ENCODE peak calls at places on chromosomes 16 and 17, in seven cellular contexts. One of them, this sample, is unnamed.

GRCh38 chr17:79504181-79504605 is 106.7 kb downstream of the RBFOX3 start:
- DNase-seq in sigmoid colon: no peak
- DNase-seq in GM12865: no peak
- DNase-seq in fibroblast of the aortic adventitia: no peak
- DNase-seq in heart right ventricle: no peak
- DNase-seq in esophagus squamous epithelium: no peak
- DNase-seq in cardiac muscle cell: no peak
- DNase-seq in this sample: no peak

GRCh38 chr17:45248132-45248936 is 13.6 kb downstream of the SPATA32 start:
- DNase-seq in sigmoid colon: no peak
- DNase-seq in GM12865: peak
- DNase-seq in fibroblast of the aortic adventitia: no peak
- DNase-seq in heart right ventricle: no peak
- DNase-seq in esophagus squamous epithelium: no peak
- DNase-seq in cardiac muscle cell: no peak
- DNase-seq in this sample: peak

GRCh38 chr17:8965394-8966168 is at the start of gene PIK3R5:
- DNase-seq in sigmoid colon: no peak
- DNase-seq in GM12865: peak
- DNase-seq in fibroblast of the aortic adventitia: no peak
- DNase-seq in heart right ventricle: peak
- DNase-seq in esophagus squamous epithelium: no peak
- DNase-seq in cardiac muscle cell: peak
- DNase-seq in this sample: no peak

GRCh38 chr17:45393477-45393876 is 39.2 kb downstream of the ARHGAP27 start:
- DNase-seq in sigmoid colon: no peak
- DNase-seq in GM12865: no peak
- DNase-seq in fibroblast of the aortic adventitia: no peak
- DNase-seq in heart right ventricle: no peak
- DNase-seq in esophagus squamous epithelium: no peak
- DNase-seq in cardiac muscle cell: no peak
- DNase-seq in this sample: no peak

GRCh38 chr16:71453051-71453450 is 9.0 kb downstream of the ZNF23 start:
- DNase-seq in sigmoid colon: no peak
- DNase-seq in GM12865: no peak
- DNase-seq in fibroblast of the aortic adventitia: no peak
- DNase-seq in heart right ventricle: no peak
- DNase-seq in esophagus squamous epithelium: no peak
- DNase-seq in cardiac muscle cell: no peak
- DNase-seq in this sample: peak

GRCh38 chr16:5296163-5296562 is 198.6 kb upstream of the EEF2KMT start:
- DNase-seq in sigmoid colon: no peak
- DNase-seq in GM12865: no peak
- DNase-seq in fibroblast of the aortic adventitia: no peak
- DNase-seq in heart right ventricle: no peak
- DNase-seq in esophagus squamous epithelium: no peak
- DNase-seq in cardiac muscle cell: no peak
- DNase-seq in this sample: no peak

GRCh38 chr16:46862555-46863447 is 21.4 kb upstream of the GPT2 start:
- DNase-seq in sigmoid colon: no peak
- DNase-seq in GM12865: no peak
- DNase-seq in fibroblast of the aortic adventitia: no peak
- DNase-seq in heart right ventricle: no peak
- DNase-seq in esophagus squamous epithelium: no peak
- DNase-seq in cardiac muscle cell: no peak
- DNase-seq in this sample: no peak

GRCh38 chr16:35365675-35366074 is 1906.3 kb downstream of the TP53TG3F start:
- DNase-seq in sigmoid colon: no peak
- DNase-seq in GM12865: no peak
- DNase-seq in fibroblast of the aortic adventitia: no peak
- DNase-seq in heart right ventricle: no peak
- DNase-seq in esophagus squamous epithelium: no peak
- DNase-seq in cardiac muscle cell: no peak
- DNase-seq in this sample: no peak

GRCh38 chr16:22670551-22670970 is 143.4 kb upstream of the HS3ST2 start:
- DNase-seq in sigmoid colon: peak
- DNase-seq in GM12865: peak
- DNase-seq in fibroblast of the aortic adventitia: no peak
- DNase-seq in heart right ventricle: no peak
- DNase-seq in esophagus squamous epithelium: no peak
- DNase-seq in cardiac muscle cell: peak
- DNase-seq in this sample: peak

GRCh38 chr17:57823469-57824401 is 26.1 kb downstream of the MRPS23 start:
- DNase-seq in sigmoid colon: no peak
- DNase-seq in GM12865: no peak
- DNase-seq in fibroblast of the aortic adventitia: peak
- DNase-seq in heart right ventricle: no peak
- DNase-seq in esophagus squamous epithelium: no peak
- DNase-seq in cardiac muscle cell: no peak
- DNase-seq in this sample: peak

GRCh38 chr16:76650579-76650978 is 373.4 kb downstream of the CNTNAP4 start:
- DNase-seq in sigmoid colon: no peak
- DNase-seq in GM12865: no peak
- DNase-seq in fibroblast of the aortic adventitia: no peak
- DNase-seq in heart right ventricle: no peak
- DNase-seq in esophagus squamous epithelium: no peak
- DNase-seq in cardiac muscle cell: no peak
- DNase-seq in this sample: no peak

GRCh38 chr17:83186751-83187421 is 107.5 kb downstream of the METRNL start:
- DNase-seq in sigmoid colon: no peak
- DNase-seq in GM12865: no peak
- DNase-seq in fibroblast of the aortic adventitia: no peak
- DNase-seq in heart right ventricle: no peak
- DNase-seq in esophagus squamous epithelium: no peak
- DNase-seq in cardiac muscle cell: no peak
- DNase-seq in this sample: no peak

GRCh38 chr16:52543654-52544053 is 3.3 kb downstream of the TOX3 start:
- DNase-seq in sigmoid colon: no peak
- DNase-seq in GM12865: no peak
- DNase-seq in fibroblast of the aortic adventitia: no peak
- DNase-seq in heart right ventricle: no peak
- DNase-seq in esophagus squamous epithelium: no peak
- DNase-seq in cardiac muscle cell: no peak
- DNase-seq in this sample: no peak

GRCh38 chr16:52547001-52547833 is at the start of gene TOX3:
- DNase-seq in sigmoid colon: no peak
- DNase-seq in GM12865: no peak
- DNase-seq in fibroblast of the aortic adventitia: no peak
- DNase-seq in heart right ventricle: peak
- DNase-seq in esophagus squamous epithelium: no peak
- DNase-seq in cardiac muscle cell: peak
- DNase-seq in this sample: no peak

GRCh38 chr16:52546291-52546941 is 527 bp downstream of the TOX3 start:
- DNase-seq in sigmoid colon: no peak
- DNase-seq in GM12865: no peak
- DNase-seq in fibroblast of the aortic adventitia: no peak
- DNase-seq in heart right ventricle: peak
- DNase-seq in esophagus squamous epithelium: no peak
- DNase-seq in cardiac muscle cell: peak
- DNase-seq in this sample: no peak

GRCh38 chr16:52545544-52546262 is 1.2 kb downstream of the TOX3 start:
- DNase-seq in sigmoid colon: no peak
- DNase-seq in GM12865: no peak
- DNase-seq in fibroblast of the aortic adventitia: no peak
- DNase-seq in heart right ventricle: peak
- DNase-seq in esophagus squamous epithelium: no peak
- DNase-seq in cardiac muscle cell: peak
- DNase-seq in this sample: no peak

GRCh38 chr16:52545157-52545543 is 1.8 kb downstream of the TOX3 start:
- DNase-seq in sigmoid colon: no peak
- DNase-seq in GM12865: no peak
- DNase-seq in fibroblast of the aortic adventitia: no peak
- DNase-seq in heart right ventricle: no peak
- DNase-seq in esophagus squamous epithelium: no peak
- DNase-seq in cardiac muscle cell: peak
- DNase-seq in this sample: no peak
- H3K4me3 ChIP-seq in sigmoid colon: peak
- H3K4me3 ChIP-seq in GM12865: no peak
- H3K4me3 ChIP-seq in fibroblast of the aortic adventitia: no peak
- H3K4me3 ChIP-seq in heart right ventricle: peak
- H3K4me3 ChIP-seq in esophagus squamous epithelium: peak
- H3K4me3 ChIP-seq in cardiac muscle cell: peak
- H3K4me3 ChIP-seq in this sample: no peak

GRCh38 chr16:48682971-48683370 is 73.0 kb upstream of the N4BP1 start:
- DNase-seq in sigmoid colon: no peak
- DNase-seq in GM12865: no peak
- DNase-seq in fibroblast of the aortic adventitia: no peak
- DNase-seq in heart right ventricle: no peak
- DNase-seq in esophagus squamous epithelium: no peak
- DNase-seq in cardiac muscle cell: no peak
- DNase-seq in this sample: no peak

GRCh38 chr16:48684148-48684547 is 74.2 kb upstream of the N4BP1 start:
- DNase-seq in sigmoid colon: no peak
- DNase-seq in GM12865: no peak
- DNase-seq in fibroblast of the aortic adventitia: no peak
- DNase-seq in heart right ventricle: no peak
- DNase-seq in esophagus squamous epithelium: no peak
- DNase-seq in cardiac muscle cell: no peak
- DNase-seq in this sample: no peak

GRCh38 chr16:48676836-48677235 is 66.9 kb upstream of the N4BP1 start:
- DNase-seq in sigmoid colon: no peak
- DNase-seq in GM12865: no peak
- DNase-seq in fibroblast of the aortic adventitia: peak
- DNase-seq in heart right ventricle: no peak
- DNase-seq in esophagus squamous epithelium: no peak
- DNase-seq in cardiac muscle cell: no peak
- DNase-seq in this sample: peak

DNA sequence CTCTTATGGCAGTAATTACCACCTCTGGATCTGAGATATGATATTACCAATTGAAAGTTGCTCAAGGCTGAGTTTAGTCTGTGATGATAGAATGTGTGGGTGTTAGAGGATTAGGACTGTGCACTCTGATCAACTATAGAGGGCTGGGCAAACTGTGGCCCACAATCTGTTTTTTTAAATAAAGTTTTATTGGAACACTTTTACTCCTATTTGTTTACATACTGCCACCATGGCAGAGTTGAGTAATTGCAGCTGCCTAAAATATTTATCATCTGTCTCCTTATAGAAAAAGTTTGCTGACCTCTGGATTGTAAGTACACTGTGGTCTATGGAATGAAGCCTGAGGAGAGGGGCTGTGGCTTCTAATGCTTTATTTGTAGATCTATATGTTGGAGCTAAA is 71.5 kb upstream of the N4BP1 start:
- DNase-seq in sigmoid colon: no peak
- DNase-seq in GM12865: no peak
- DNase-seq in fibroblast of the aortic adventitia: no peak
- DNase-seq in heart right ventricle: no peak
- DNase-seq in esophagus squamous epithelium: no peak
- DNase-seq in cardiac muscle cell: no peak
- DNase-seq in this sample: peak
- TF ChIP-seq CTCF in sigmoid colon: no peak
- TF ChIP-seq CTCF in GM12865: no peak
- TF ChIP-seq CTCF in fibroblast of the aortic adventitia: no peak
- TF ChIP-seq CTCF in heart right ventricle: no peak
- TF ChIP-seq CTCF in esophagus squamous epithelium: no peak
- TF ChIP-seq CTCF in cardiac muscle cell: no peak
- TF ChIP-seq CTCF in this sample: no peak

DNA sequence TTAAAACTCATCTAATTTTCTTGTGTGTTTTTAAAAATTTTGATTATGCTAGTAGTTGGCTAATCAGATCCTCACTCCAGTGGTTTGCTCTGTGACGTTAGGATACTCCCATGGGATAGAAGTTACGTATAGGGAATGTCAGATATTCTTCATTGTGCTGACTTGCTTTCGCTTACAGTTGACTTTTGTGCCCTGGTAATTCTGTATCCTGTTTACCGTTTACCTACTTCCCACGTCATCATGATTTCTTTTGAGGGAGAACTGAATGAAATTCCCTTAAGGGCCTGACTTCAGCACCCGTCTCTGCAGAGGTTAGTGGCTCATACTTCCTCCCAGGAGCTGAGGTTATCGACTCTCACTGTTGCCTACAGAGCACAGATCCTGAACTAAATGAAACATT is 2.6 kb downstream of the PRKAR1A start:
- DNase-seq in sigmoid colon: no peak
- DNase-seq in GM12865: no peak
- DNase-seq in fibroblast of the aortic adventitia: peak
- DNase-seq in heart right ventricle: no peak
- DNase-seq in esophagus squamous epithelium: no peak
- DNase-seq in cardiac muscle cell: no peak
- DNase-seq in this sample: peak
- H3K4me3 ChIP-seq in sigmoid colon: no peak
- H3K4me3 ChIP-seq in GM12865: peak
- H3K4me3 ChIP-seq in fibroblast of the aortic adventitia: peak
- H3K4me3 ChIP-seq in heart right ventricle: peak
- H3K4me3 ChIP-seq in esophagus squamous epithelium: peak
- H3K4me3 ChIP-seq in cardiac muscle cell: peak
- H3K4me3 ChIP-seq in this sample: peak

DNA sequence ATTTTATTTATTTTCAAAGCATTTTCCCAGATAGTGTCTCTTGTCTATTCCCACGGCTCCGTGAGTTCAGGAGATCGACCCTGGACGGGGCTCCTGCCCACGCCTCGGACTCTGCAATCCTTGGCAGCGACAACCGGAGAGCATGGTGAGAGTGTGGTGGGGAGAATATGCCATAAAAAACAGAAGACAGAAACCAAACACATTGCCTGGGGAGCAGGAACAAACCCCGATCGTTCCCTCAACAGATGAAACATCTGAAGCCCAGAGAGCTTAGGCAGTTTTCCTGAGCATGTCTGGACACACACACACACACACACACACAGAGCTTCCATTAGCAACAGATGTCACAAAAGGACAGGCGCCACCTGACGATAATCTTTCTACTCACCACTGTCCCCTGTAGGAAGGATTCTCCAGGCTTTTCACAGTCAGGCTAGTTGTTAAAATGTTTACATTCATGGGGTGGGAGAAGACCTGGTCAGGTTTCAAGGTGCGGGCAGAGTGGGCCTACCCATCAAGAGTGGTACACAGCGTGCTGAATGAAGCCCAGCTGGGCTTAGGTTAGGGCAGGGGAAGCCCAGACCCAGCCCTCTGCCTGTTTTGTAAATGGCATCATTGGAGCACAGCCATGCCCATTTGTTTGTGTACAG is 230.4 kb upstream of the TNRC6C start:
- DNase-seq in sigmoid colon: no peak
- DNase-seq in GM12865: peak
- DNase-seq in fibroblast of the aortic adventitia: peak
- DNase-seq in heart right ventricle: peak
- DNase-seq in esophagus squamous epithelium: no peak
- DNase-seq in cardiac muscle cell: no peak
- DNase-seq in this sample: peak
- TF ChIP-seq CTCF in sigmoid colon: peak
- TF ChIP-seq CTCF in GM12865: no peak
- TF ChIP-seq CTCF in fibroblast of the aortic adventitia: peak
- TF ChIP-seq CTCF in heart right ventricle: peak
- TF ChIP-seq CTCF in esophagus squamous epithelium: peak
- TF ChIP-seq CTCF in cardiac muscle cell: peak
- TF ChIP-seq CTCF in this sample: peak

This sample was measured in choroid plexus epithelial cell.